ENCODE peak calls at places on chromosomes 5 and 9, in eight cellular contexts. One of them, this sample, is unnamed.

GRCh38 chr9:33225319-33226152 is 14.4 kb upstream of the SPINK4 start:
- DNase-seq in neural progenitor cell: peak
- DNase-seq in tibial nerve: peak
- DNase-seq in pancreas: no peak
- DNase-seq in AG04450: peak
- DNase-seq in kidney: no peak
- DNase-seq in ovary: no peak
- DNase-seq in lung: peak
- DNase-seq in this sample: no peak

GRCh38 chr9:131008563-131008908 is 438 bp upstream of the LAMC3 start:
- DNase-seq in AG04450: no peak
- DNase-seq in neural progenitor cell: no peak
- DNase-seq in pancreas: no peak
- DNase-seq in lung: no peak
- DNase-seq in tibial nerve: no peak
- DNase-seq in kidney: no peak
- DNase-seq in ovary: no peak
- DNase-seq in this sample: no peak

GRCh38 chr9:127183814-127184582 is 61.6 kb upstream of the ANGPTL2 start:
- DNase-seq in tibial nerve: no peak
- DNase-seq in neural progenitor cell: no peak
- DNase-seq in kidney: peak
- DNase-seq in pancreas: peak
- DNase-seq in ovary: peak
- DNase-seq in AG04450: no peak
- DNase-seq in lung: no peak
- DNase-seq in this sample: no peak

GRCh38 chr9:123926986-123927385 is 2.9 kb downstream of the DENND1A start:
- DNase-seq in neural progenitor cell: no peak
- DNase-seq in lung: no peak
- DNase-seq in pancreas: no peak
- DNase-seq in AG04450: no peak
- DNase-seq in tibial nerve: no peak
- DNase-seq in kidney: no peak
- DNase-seq in ovary: no peak
- DNase-seq in this sample: no peak

GRCh38 chr5:139443766-139444473 is 4.6 kb upstream of the DNAJC18 start:
- DNase-seq in tibial nerve: no peak
- DNase-seq in ovary: no peak
- DNase-seq in lung: no peak
- DNase-seq in pancreas: no peak
- DNase-seq in AG04450: peak
- DNase-seq in kidney: no peak
- DNase-seq in neural progenitor cell: no peak
- DNase-seq in this sample: no peak

GRCh38 chr5:139470821-139471300 is at the start of gene SMIM33:
- DNase-seq in neural progenitor cell: no peak
- DNase-seq in pancreas: no peak
- DNase-seq in AG04450: no peak
- DNase-seq in tibial nerve: no peak
- DNase-seq in ovary: no peak
- DNase-seq in kidney: no peak
- DNase-seq in lung: no peak
- DNase-seq in this sample: no peak

GRCh38 chr5:104817127-104817526 is 1254.5 kb upstream of the NUDT12 start:
- DNase-seq in lung: no peak
- DNase-seq in kidney: no peak
- DNase-seq in tibial nerve: no peak
- DNase-seq in AG04450: no peak
- DNase-seq in pancreas: no peak
- DNase-seq in ovary: no peak
- DNase-seq in neural progenitor cell: no peak
- DNase-seq in this sample: no peak

GRCh38 chr9:105993921-105994715 is 299.8 kb downstream of the TMEM38B start:
- DNase-seq in kidney: no peak
- DNase-seq in pancreas: no peak
- DNase-seq in ovary: no peak
- DNase-seq in tibial nerve: no peak
- DNase-seq in neural progenitor cell: no peak
- DNase-seq in lung: no peak
- DNase-seq in AG04450: no peak
- DNase-seq in this sample: no peak

GRCh38 chr9:106862946-106863740 is at the start of gene ZNF462:
- DNase-seq in neural progenitor cell: peak
- DNase-seq in kidney: peak
- DNase-seq in ovary: peak
- DNase-seq in AG04450: no peak
- DNase-seq in pancreas: peak
- DNase-seq in tibial nerve: peak
- DNase-seq in lung: peak
- DNase-seq in this sample: peak

GRCh38 chr5:74028406-74028805 is 402.4 kb downstream of the ARHGEF28 start:
- DNase-seq in neural progenitor cell: no peak
- DNase-seq in kidney: no peak
- DNase-seq in AG04450: no peak
- DNase-seq in pancreas: no peak
- DNase-seq in ovary: no peak
- DNase-seq in lung: no peak
- DNase-seq in tibial nerve: no peak
- DNase-seq in this sample: peak

GRCh38 chr5:135834639-135835529 is at the start of gene SLC25A48:
- DNase-seq in kidney: peak
- DNase-seq in AG04450: no peak
- DNase-seq in lung: peak
- DNase-seq in ovary: peak
- DNase-seq in pancreas: peak
- DNase-seq in tibial nerve: no peak
- DNase-seq in neural progenitor cell: peak
- DNase-seq in this sample: no peak

GRCh38 chr5:132265336-132266030 is 8.0 kb downstream of the PDLIM4 start:
- DNase-seq in neural progenitor cell: no peak
- DNase-seq in AG04450: peak
- DNase-seq in ovary: peak
- DNase-seq in kidney: peak
- DNase-seq in tibial nerve: no peak
- DNase-seq in pancreas: no peak
- DNase-seq in lung: peak
- DNase-seq in this sample: peak

GRCh38 chr5:96384353-96384752 is 48.7 kb downstream of the PCSK1 start:
- DNase-seq in neural progenitor cell: no peak
- DNase-seq in ovary: no peak
- DNase-seq in tibial nerve: no peak
- DNase-seq in pancreas: no peak
- DNase-seq in kidney: no peak
- DNase-seq in AG04450: no peak
- DNase-seq in lung: no peak
- DNase-seq in this sample: peak

GRCh38 chr9:133115604-133116345 is 5.3 kb downstream of the RALGDS start:
- DNase-seq in kidney: peak
- DNase-seq in tibial nerve: no peak
- DNase-seq in lung: no peak
- DNase-seq in ovary: peak
- DNase-seq in neural progenitor cell: no peak
- DNase-seq in AG04450: no peak
- DNase-seq in pancreas: peak
- DNase-seq in this sample: no peak

GRCh38 chr9:130156672-130157071 is 15.5 kb upstream of the NCS1 start:
- DNase-seq in lung: no peak
- DNase-seq in tibial nerve: no peak
- DNase-seq in neural progenitor cell: no peak
- DNase-seq in ovary: no peak
- DNase-seq in pancreas: peak
- DNase-seq in AG04450: no peak
- DNase-seq in kidney: no peak
- DNase-seq in this sample: no peak

GRCh38 chr5:127555826-127556225 is 38.4 kb downstream of the PRRC1 start:
- DNase-seq in neural progenitor cell: no peak
- DNase-seq in tibial nerve: no peak
- DNase-seq in ovary: no peak
- DNase-seq in kidney: no peak
- DNase-seq in pancreas: no peak
- DNase-seq in AG04450: no peak
- DNase-seq in lung: no peak
- DNase-seq in this sample: no peak

GRCh38 chr5:157267766-157268480 is 2.0 kb downstream of the CYFIP2 start:
- DNase-seq in AG04450: no peak
- DNase-seq in ovary: no peak
- DNase-seq in kidney: no peak
- DNase-seq in neural progenitor cell: no peak
- DNase-seq in lung: no peak
- DNase-seq in tibial nerve: no peak
- DNase-seq in pancreas: no peak
- DNase-seq in this sample: peak

GRCh38 chr9:106953166-106953565 is 90.2 kb downstream of the ZNF462 start:
- DNase-seq in neural progenitor cell: no peak
- DNase-seq in kidney: no peak
- DNase-seq in AG04450: peak
- DNase-seq in tibial nerve: no peak
- DNase-seq in lung: no peak
- DNase-seq in pancreas: no peak
- DNase-seq in ovary: no peak
- DNase-seq in this sample: no peak

DNA sequence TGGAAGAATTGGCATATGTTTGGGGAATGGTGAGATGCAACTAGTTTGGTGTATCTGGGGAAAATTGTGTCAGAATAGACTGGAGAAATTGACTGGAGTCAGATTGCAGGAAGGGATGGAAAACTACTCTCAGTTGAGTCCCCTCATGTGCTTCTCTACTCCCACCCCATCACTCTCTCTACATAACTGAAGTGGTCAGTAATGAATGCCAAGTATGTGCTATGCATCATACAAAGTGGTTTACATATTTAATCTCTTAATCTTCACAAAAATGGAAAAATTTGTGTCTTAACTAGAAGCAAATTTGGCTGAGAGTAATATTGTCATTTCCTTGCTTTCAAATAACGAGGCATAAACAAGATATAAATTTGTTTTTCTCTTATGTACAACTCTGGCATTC is 146.4 kb upstream of the TNC start:
- DNase-seq in neural progenitor cell: no peak
- DNase-seq in pancreas: no peak
- DNase-seq in kidney: no peak
- DNase-seq in lung: no peak
- DNase-seq in tibial nerve: no peak
- DNase-seq in ovary: no peak
- DNase-seq in AG04450: no peak
- DNase-seq in this sample: no peak
- H3K27ac ChIP-seq in neural progenitor cell: no peak
- H3K27ac ChIP-seq in pancreas: no peak
- H3K27ac ChIP-seq in kidney: no peak
- H3K27ac ChIP-seq in lung: no peak
- H3K27ac ChIP-seq in tibial nerve: no peak
- H3K27ac ChIP-seq in ovary: no peak
- H3K27ac ChIP-seq in AG04450: no peak
- H3K27ac ChIP-seq in this sample: no peak

GRCh38 chr5:32831630-32832029 is 120.5 kb downstream of the NPR3 start:
- DNase-seq in kidney: no peak
- DNase-seq in AG04450: no peak
- DNase-seq in lung: no peak
- DNase-seq in tibial nerve: no peak
- DNase-seq in pancreas: no peak
- DNase-seq in ovary: peak
- DNase-seq in neural progenitor cell: no peak
- DNase-seq in this sample: no peak
- H3K27ac ChIP-seq in kidney: peak
- H3K27ac ChIP-seq in AG04450: no peak
- H3K27ac ChIP-seq in lung: no peak
- H3K27ac ChIP-seq in tibial nerve: no peak
- H3K27ac ChIP-seq in pancreas: no peak
- H3K27ac ChIP-seq in ovary: no peak
- H3K27ac ChIP-seq in neural progenitor cell: no peak
- H3K27ac ChIP-seq in this sample: no peak

GRCh38 chr5:40226906-40227305 is 452.8 kb upstream of the PTGER4 start:
- DNase-seq in pancreas: no peak
- DNase-seq in lung: no peak
- DNase-seq in kidney: no peak
- DNase-seq in ovary: no peak
- DNase-seq in tibial nerve: no peak
- DNase-seq in AG04450: no peak
- DNase-seq in neural progenitor cell: no peak
- DNase-seq in this sample: no peak
- H3K27ac ChIP-seq in pancreas: no peak
- H3K27ac ChIP-seq in lung: no peak
- H3K27ac ChIP-seq in kidney: no peak
- H3K27ac ChIP-seq in ovary: no peak
- H3K27ac ChIP-seq in tibial nerve: no peak
- H3K27ac ChIP-seq in AG04450: peak
- H3K27ac ChIP-seq in neural progenitor cell: no peak
- H3K27ac ChIP-seq in this sample: no peak

GRCh38 chr9:35703906-35704672 is 14.4 kb upstream of the TPM2 start:
- DNase-seq in ovary: peak
- DNase-seq in kidney: no peak
- DNase-seq in lung: no peak
- DNase-seq in tibial nerve: no peak
- DNase-seq in AG04450: no peak
- DNase-seq in neural progenitor cell: no peak
- DNase-seq in pancreas: no peak
- DNase-seq in this sample: no peak

GRCh38 chr9:35700031-35700430 is 10.3 kb upstream of the TPM2 start:
- DNase-seq in ovary: no peak
- DNase-seq in kidney: no peak
- DNase-seq in pancreas: no peak
- DNase-seq in tibial nerve: no peak
- DNase-seq in AG04450: no peak
- DNase-seq in neural progenitor cell: no peak
- DNase-seq in lung: no peak
- DNase-seq in this sample: no peak

GRCh38 chr9:35698231-35698630 is 8.5 kb upstream of the TPM2 start:
- DNase-seq in kidney: peak
- DNase-seq in tibial nerve: no peak
- DNase-seq in AG04450: no peak
- DNase-seq in lung: no peak
- DNase-seq in ovary: no peak
- DNase-seq in pancreas: no peak
- DNase-seq in neural progenitor cell: no peak
- DNase-seq in this sample: no peak

GRCh38 chr9:35697486-35697885 is 7.8 kb upstream of the TPM2 start:
- DNase-seq in AG04450: no peak
- DNase-seq in ovary: no peak
- DNase-seq in tibial nerve: no peak
- DNase-seq in kidney: peak
- DNase-seq in pancreas: peak
- DNase-seq in lung: no peak
- DNase-seq in neural progenitor cell: no peak
- DNase-seq in this sample: no peak

DNA sequence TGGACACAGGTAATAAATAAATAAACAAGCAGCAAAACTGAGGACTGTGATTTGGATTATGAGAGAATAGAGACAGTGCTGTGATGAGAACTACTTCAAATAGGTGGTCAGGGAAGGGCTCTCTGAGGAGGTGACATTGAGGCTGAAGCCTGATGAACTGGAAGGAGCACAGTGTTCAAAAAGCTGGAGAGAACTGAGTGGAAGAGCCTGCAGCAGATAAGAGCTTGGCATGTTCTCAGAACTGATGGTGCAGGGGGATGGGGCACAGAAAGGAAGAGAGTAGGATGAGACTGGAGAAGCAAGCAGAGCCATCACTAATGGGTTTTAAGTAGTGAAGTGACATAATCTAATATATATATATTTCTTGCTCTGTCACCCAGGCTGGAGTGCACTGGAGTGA is 11.2 kb upstream of the TPM2 start:
- DNase-seq in pancreas: no peak
- DNase-seq in ovary: no peak
- DNase-seq in tibial nerve: no peak
- DNase-seq in AG04450: no peak
- DNase-seq in neural progenitor cell: no peak
- DNase-seq in kidney: no peak
- DNase-seq in lung: no peak
- DNase-seq in this sample: no peak
- H3K27ac ChIP-seq in pancreas: no peak
- H3K27ac ChIP-seq in ovary: no peak
- H3K27ac ChIP-seq in tibial nerve: no peak
- H3K27ac ChIP-seq in AG04450: no peak
- H3K27ac ChIP-seq in neural progenitor cell: no peak
- H3K27ac ChIP-seq in kidney: no peak
- H3K27ac ChIP-seq in lung: no peak
- H3K27ac ChIP-seq in this sample: no peak

This sample was measured in epithelial cell of prostate.